ENCODE peak calls at places on chromosomes 3 and 15, in six cellular contexts. T, C, S, X, Q and Y are unnamed samples.
A peak's percentile ranks its signal among the peaks of the same experiment; 100 is the strongest.

GRCh38 chr15:70439304-70439877 is 324.0 kb downstream of the UACA start:
- DNase-seq in X (no peak), Q (no peak), T (no peak), S (no peak), C (no peak), Y (no peak)

GRCh38 chr3:158751316-158751715 is 19.1 kb upstream of the RARRES1 start:
- DNase-seq in Q (no peak), C (no peak), T (no peak), S (no peak), X (no peak), Y (no peak)

GRCh38 chr3:156132313-156132712 is 11.9 kb downstream of the KCNAB1 start:
- DNase-seq in T (no peak), Q (no peak), S (no peak), X (no peak), C (no peak), Y (no peak)

GRCh38 chr15:22895465-22896190 is 57.2 kb downstream of the NIPA2 start:
- DNase-seq in C (no peak), X (peak; percentile 9), S (no peak), Q (no peak), T (no peak), Y (no peak)

GRCh38 chr15:38867556-38867955 is 302.9 kb upstream of the RASGRP1 start:
- DNase-seq in Q (no peak), X (no peak), T (no peak), S (no peak), C (no peak), Y (no peak)

GRCh38 chr3:133988631-133989161 is 41.0 kb downstream of the SLCO2A1 start:
- DNase-seq in T (no peak), S (no peak), Q (peak; percentile 52), X (no peak), C (no peak), Y (no peak)

GRCh38 chr3:11185564-11186317 is 31.4 kb downstream of the HRH1 start:
- DNase-seq in T (no peak), C (peak; percentile 97), Q (no peak), S (peak; percentile 95), X (peak; percentile 95), Y (no peak)

GRCh38 chr3:101414121-101414520 is 93.7 kb upstream of the IMPG2 start:
- DNase-seq in C (no peak), T (peak; percentile 64), S (no peak), Q (no peak), X (no peak), Y (no peak)

GRCh38 chr3:55936549-55937052 is 449.5 kb upstream of the WNT5A start:
- DNase-seq in S (no peak), C (no peak), T (no peak), X (no peak), Q (no peak), Y (no peak)

GRCh38 chr3:171677706-171678105 is 132.6 kb downstream of the PLD1 start:
- DNase-seq in S (no peak), C (peak; percentile 21), T (no peak), Q (no peak), X (no peak), Y (no peak)

GRCh38 chr3:122506450-122506849 is 8.3 kb downstream of the KPNA1 start:
- DNase-seq in Q (no peak), C (no peak), S (no peak), X (no peak), T (no peak), Y (no peak)

GRCh38 chr3:190024912-190025311 is 95.8 kb downstream of the P3H2 start:
- DNase-seq in X (peak; percentile 74), Q (no peak), T (no peak), C (peak; percentile 76), S (no peak), Y (no peak)

GRCh38 chr15:37096878-37097568 is 3.3 kb downstream of the MEIS2 start:
- DNase-seq in T (peak; percentile 48), C (peak; percentile 62), Q (no peak), S (no peak), X (no peak), Y (no peak)

GRCh38 chr3:61789861-61790260 is 228.5 kb downstream of the PTPRG start:
- DNase-seq in T (no peak), X (no peak), S (no peak), C (peak; percentile 32), Q (no peak), Y (no peak)

GRCh38 chr15:29113336-29114276 is 156.0 kb downstream of the NSMCE3 start:
- DNase-seq in Q (no peak), C (no peak), T (no peak), S (no peak), X (no peak), Y (no peak)

GRCh38 chr15:72535911-72536310 is 61.8 kb downstream of the ARIH1 start:
- DNase-seq in S (no peak), Q (no peak), X (no peak), T (no peak), C (no peak), Y (no peak)

GRCh38 chr3:184003187-184003967 is 14.3 kb downstream of the ABCC5 start:
- DNase-seq in X (peak; percentile 90), Q (no peak), C (peak; percentile 66), T (no peak), S (no peak), Y (no peak)

GRCh38 chr3:54906763-54907162 is 21.1 kb downstream of the LRTM1 start:
- DNase-seq in S (no peak), T (no peak), Q (no peak), C (no peak), X (no peak), Y (no peak)

GRCh38 chr3:152283492-152284381 is 15.0 kb downstream of the MBNL1 start:
- DNase-seq in Q (no peak), X (no peak), T (no peak), S (no peak), C (no peak), Y (no peak)

GRCh38 chr15:88144921-88145320 is 111.6 kb downstream of the NTRK3 start:
- DNase-seq in T (no peak), X (peak; percentile 18), S (no peak), Q (no peak), C (no peak), Y (no peak)

GRCh38 chr15:27955087-27955486 is 144.0 kb downstream of the OCA2 start:
- DNase-seq in X (no peak), T (no peak), S (peak; percentile 45), Q (no peak), C (no peak), Y (no peak)

GRCh38 chr15:69099976-69100375 is 60.5 kb upstream of the GLCE start:
- DNase-seq in S (no peak), X (no peak), Q (no peak), C (no peak), T (no peak), Y (no peak)

GRCh38 chr3:27716309-27716708 is 5.8 kb downstream of the EOMES start:
- DNase-seq in T (no peak), S (no peak), X (no peak), Q (no peak), C (no peak), Y (no peak)
- H3K27me3 ChIP-seq in T (peaks cover 61% of the 10 kb centered on the region), S (peaks cover 5% of the 10 kb centered on the region), X (peaks cover 85% of the 10 kb centered on the region), Q (peaks cover 98% of the 10 kb centered on the region), C (peaks cover 89% of the 10 kb centered on the region), Y (no peaks in the 10 kb centered on the region)

DNA sequence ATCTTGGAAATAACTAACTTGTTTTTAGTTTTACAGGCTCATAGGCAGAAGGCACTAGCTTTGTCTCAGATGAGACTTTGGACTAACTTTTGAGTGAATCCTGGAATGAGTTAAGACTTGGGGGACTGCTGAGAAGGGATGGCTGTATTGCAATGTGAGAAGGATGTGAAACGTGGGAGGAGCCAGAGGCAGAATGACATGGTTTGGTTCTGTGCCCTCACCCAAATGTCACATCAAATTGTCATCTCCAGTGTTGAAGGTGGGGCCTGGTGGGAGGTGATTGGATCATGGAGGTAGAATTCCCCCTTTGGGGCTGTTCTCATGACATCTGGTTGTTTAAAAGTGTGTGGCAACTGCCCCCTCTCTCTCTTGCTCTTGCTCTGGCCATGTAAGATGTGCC is 28.8 kb upstream of the CCDC50 start:
- DNase-seq in S (no peak), T (no peak), C (no peak), Q (no peak), X (no peak), Y (no peak)
- H3K4me1 ChIP-seq in S (no peaks in the 10 kb centered on the region), T (no peaks in the 10 kb centered on the region), C (no peaks in the 10 kb centered on the region), Q (no peaks in the 10 kb centered on the region), X (no peaks in the 10 kb centered on the region), Y (no peaks in the 10 kb centered on the region)

DNA sequence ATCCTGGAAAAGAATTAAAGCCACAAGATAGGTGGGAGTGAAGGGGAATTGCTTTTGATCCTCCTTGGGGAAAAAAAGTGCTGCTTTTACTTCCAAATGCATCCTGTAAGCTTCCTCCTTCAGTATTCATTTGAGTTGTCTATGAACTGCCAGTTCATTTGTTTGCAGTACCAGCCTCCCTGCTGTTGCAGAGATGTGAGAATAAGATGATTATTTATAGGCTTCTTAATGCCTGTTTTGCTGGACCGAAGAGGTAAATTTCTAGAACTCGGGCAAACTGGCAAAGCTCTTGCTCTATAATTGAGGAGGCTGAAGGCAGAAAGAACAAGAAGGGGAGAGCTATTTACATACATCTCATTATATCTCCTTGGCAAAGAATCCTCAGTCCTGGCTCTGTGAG is 790.3 kb downstream of the GRM7 start:
- DNase-seq in X (no peak), C (no peak), S (no peak), Q (no peak), T (no peak), Y (no peak)
- H3K27me3 ChIP-seq in X (no peaks in the 10 kb centered on the region), C (no peaks in the 10 kb centered on the region), S (no peaks in the 10 kb centered on the region), Q (no peaks in the 10 kb centered on the region), T (no peaks in the 10 kb centered on the region), Y (no peaks in the 10 kb centered on the region)

GRCh38 chr3:56966104-56966503 is 94.4 kb upstream of the SPATA12 start:
- DNase-seq in S (no peak), C (no peak), T (no peak), X (no peak), Q (no peak), Y (no peak)

GRCh38 chr3:56962922-56963321 is 97.5 kb upstream of the SPATA12 start:
- DNase-seq in C (no peak), T (no peak), S (no peak), X (no peak), Q (no peak), Y (no peak)

GRCh38 chr3:56960234-56960917 is 100.1 kb upstream of the SPATA12 start:
- DNase-seq in S (no peak), C (no peak), Q (no peak), T (no peak), X (no peak), Y (no peak)

GRCh38 chr3:56958879-56959607 is 101.4 kb upstream of the SPATA12 start:
- DNase-seq in T (no peak), X (no peak), Q (no peak), C (no peak), S (no peak), Y (no peak)

DNA sequence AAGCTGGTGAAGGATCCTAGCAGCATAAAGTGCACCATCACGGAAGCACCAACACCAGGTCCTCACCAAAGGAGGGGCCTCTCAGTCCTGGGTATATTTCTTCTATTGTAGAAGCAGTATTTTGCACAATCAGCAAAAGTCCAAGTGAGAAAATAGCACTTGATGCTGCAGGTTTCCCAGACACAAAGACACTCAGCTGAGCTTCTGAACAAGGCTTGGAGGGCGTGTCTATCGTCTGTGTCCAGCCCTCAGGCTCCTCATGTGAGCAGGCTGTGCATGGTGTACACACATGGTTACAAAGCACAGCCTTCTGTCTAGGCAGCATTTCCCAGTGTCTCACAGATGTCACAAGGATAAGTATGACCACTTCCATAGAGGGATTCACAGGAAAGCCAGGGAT is 98.3 kb upstream of the SPATA12 start:
- DNase-seq in Q (no peak), X (no peak), T (peak; percentile 8), S (no peak), C (no peak), Y (no peak)
- H3K4me1 ChIP-seq in Q (no peaks in the 10 kb centered on the region), X (no peaks in the 10 kb centered on the region), T (no peaks in the 10 kb centered on the region), S (no peaks in the 10 kb centered on the region), C (no peaks in the 10 kb centered on the region), Y (no peaks in the 10 kb centered on the region)

GRCh38 chr15:92168284-92168683 is 225.4 kb upstream of the ST8SIA2 start:
- DNase-seq in T (no peak), Q (no peak), C (no peak), X (no peak), S (no peak), Y (no peak)
- H3K27me3 ChIP-seq in T (no peaks in the 10 kb centered on the region), Q (no peaks in the 10 kb centered on the region), C (no peaks in the 10 kb centered on the region), X (no peaks in the 10 kb centered on the region), S (no peaks in the 10 kb centered on the region), Y (no peaks in the 10 kb centered on the region)